ENCODE peak calls at places on chromosome 2, in eight cellular contexts. W is left ventricle myocardium inferior, N is right lobe of liver, H is heart left ventricle, X is fibroblast of lung, P is heart right ventricle, E is suprapubic skin, G is mammary epithelial cell. F is an unnamed sample.

GRCh38 chr2:51084750-51085149 is 52.8 kb upstream of the NRXN1 start:
- DNase-seq in N (no peak), G (peak; percentile 9), X (no peak), P (no peak), E (no peak), W (no peak), H (no peak), F (no peak)

GRCh38 chr2:112877423-112877822 is 33.5 kb upstream of the IL37 start:
- DNase-seq in W (no peak), N (no peak), G (peak; percentile 94), P (no peak), E (no peak), X (no peak), H (no peak), F (no peak)

GRCh38 chr2:107648781-107649413 is 177.8 kb upstream of the RGPD4 start:
- DNase-seq in G (no peak), H (no peak), W (no peak), P (no peak), X (no peak), N (no peak), E (no peak), F (no peak)

GRCh38 chr2:48438266-48438665 is 91.7 kb upstream of the STON1 start:
- DNase-seq in N (no peak), E (no peak), G (no peak), X (no peak), P (no peak), H (no peak), W (no peak), F (no peak)

GRCh38 chr2:218645126-218645525 is 14.3 kb downstream of the ZNF142 start:
- DNase-seq in N (no peak), P (no peak), W (no peak), E (no peak), G (peak; percentile 40), H (no peak), X (peak; percentile 23), F (no peak)

GRCh38 chr2:144426981-144427479 is 92.9 kb downstream of the ZEB2 start:
- DNase-seq in N (no peak), H (no peak), E (no peak), G (peak; percentile 9), W (no peak), P (no peak), X (peak; percentile 85), F (peak; percentile 46)

GRCh38 chr2:172323256-172323655 is 104.1 kb upstream of the ITGA6 start:
- DNase-seq in E (no peak), N (no peak), W (no peak), P (no peak), X (no peak), G (peak; percentile 50), H (no peak), F (no peak)

GRCh38 chr2:109353806-109354745 is 225.1 kb downstream of the SH3RF3 start:
- DNase-seq in P (no peak), W (no peak), E (no peak), X (no peak), G (no peak), N (no peak), H (no peak), F (no peak)

GRCh38 chr2:173104156-173104555 is 28.5 kb downstream of the MAP3K20 start:
- DNase-seq in E (no peak), N (no peak), W (no peak), H (no peak), X (no peak), P (no peak), G (no peak), F (no peak)

GRCh38 chr2:207241198-207241597 is 75.5 kb upstream of the KLF7 start:
- DNase-seq in P (no peak), G (peak; percentile 74), N (no peak), X (no peak), W (no peak), H (no peak), E (no peak), F (no peak)

GRCh38 chr2:119823734-119824334 is 64.1 kb downstream of the PTPN4 start:
- DNase-seq in P (no peak), W (no peak), X (peak; percentile 70), E (no peak), H (no peak), G (no peak), N (no peak), F (peak; percentile 38)

DNA sequence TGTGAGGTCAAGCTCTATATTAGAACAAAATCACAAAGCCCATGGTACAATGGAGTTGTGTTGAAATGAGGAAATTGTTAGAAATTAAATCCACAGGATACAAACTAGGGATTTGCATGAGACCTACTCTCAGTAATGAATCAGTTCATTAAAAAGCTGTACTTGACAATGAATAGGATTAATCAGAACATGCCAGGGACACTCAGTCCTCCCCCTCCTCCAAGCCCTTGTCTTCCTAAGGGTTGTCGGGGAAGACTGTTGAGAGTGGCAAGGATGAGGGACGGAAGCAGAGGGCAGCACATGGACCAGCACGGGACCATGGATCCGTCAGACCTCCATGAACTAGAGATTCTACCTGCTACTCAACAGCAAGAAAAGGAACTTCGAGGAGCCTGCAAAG is 39.8 kb downstream of the SPRED2 start:
- DNase-seq in X (no peak), N (no peak), P (no peak), W (no peak), E (no peak), H (no peak), G (no peak), F (no peak)
- H3K4me1 ChIP-seq in X (peaks cover 14% of the 10 kb centered on the region), N (no peaks in the 10 kb centered on the region), P (peaks cover 57% of the 10 kb centered on the region), W (peaks cover 84% of the 10 kb centered on the region), E (peaks cover 39% of the 10 kb centered on the region), H (peaks cover 66% of the 10 kb centered on the region), G (peaks cover 68% of the 10 kb centered on the region), F (peaks cover 11% of the 10 kb centered on the region)

GRCh38 chr2:85234879-85235278 is 92.9 kb downstream of the TGOLN2 start:
- DNase-seq in G (no peak), E (no peak), X (no peak), N (no peak), P (no peak), W (no peak), H (no peak), F (no peak)
- H3K4me1 ChIP-seq in G (peaks cover 10% of the 10 kb centered on the region), E (peaks cover 6% of the 10 kb centered on the region), X (no peaks in the 10 kb centered on the region), N (no peaks in the 10 kb centered on the region), P (peaks cover 14% of the 10 kb centered on the region), W (peaks cover 24% of the 10 kb centered on the region), H (peaks cover 32% of the 10 kb centered on the region), F (peaks cover 3% of the 10 kb centered on the region)

GRCh38 chr2:44789446-44789845 is 152.1 kb upstream of the SIX3 start:
- DNase-seq in N (no peak), X (no peak), P (no peak), H (no peak), G (no peak), W (no peak), E (no peak), F (no peak)

GRCh38 chr2:44786818-44787214 is 154.7 kb upstream of the SIX3 start:
- DNase-seq in P (no peak), X (no peak), W (no peak), N (no peak), E (no peak), G (no peak), H (no peak), F (no peak)

GRCh38 chr2:44785433-44785832 is 156.1 kb upstream of the SIX3 start:
- DNase-seq in N (no peak), G (no peak), X (no peak), P (no peak), W (no peak), H (no peak), E (no peak), F (no peak)

GRCh38 chr2:44786045-44786817 is 155.3 kb upstream of the SIX3 start:
- DNase-seq in G (no peak), H (no peak), W (no peak), P (no peak), X (no peak), N (no peak), E (no peak), F (no peak)

DNA sequence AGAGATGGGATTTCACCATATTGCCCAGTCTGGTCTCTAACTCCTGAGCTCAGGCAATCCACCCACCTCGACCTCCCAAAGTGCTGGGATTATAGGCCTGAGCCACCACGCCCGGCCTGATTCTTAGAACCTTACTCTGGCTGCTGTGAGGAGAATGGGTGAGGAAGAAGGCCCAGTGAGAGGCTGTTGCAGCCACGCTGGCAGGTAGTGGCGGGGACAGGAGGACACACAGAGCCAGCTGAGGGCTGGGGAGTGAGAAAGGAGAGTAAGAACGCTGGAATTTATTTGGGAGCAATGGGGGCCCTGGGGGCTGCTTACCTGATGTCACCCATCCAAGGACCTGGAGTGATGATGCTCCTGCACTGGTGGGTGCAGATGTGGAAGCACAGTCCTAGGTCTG is 153.8 kb upstream of the SIX3 start:
- DNase-seq in G (no peak), W (no peak), P (no peak), N (no peak), X (no peak), H (no peak), E (no peak), F (no peak)
- H3K4me1 ChIP-seq in G (no peaks in the 10 kb centered on the region), W (no peaks in the 10 kb centered on the region), P (no peaks in the 10 kb centered on the region), N (no peaks in the 10 kb centered on the region), X (no peaks in the 10 kb centered on the region), H (no peaks in the 10 kb centered on the region), E (no peaks in the 10 kb centered on the region), F (no peaks in the 10 kb centered on the region)

DNA sequence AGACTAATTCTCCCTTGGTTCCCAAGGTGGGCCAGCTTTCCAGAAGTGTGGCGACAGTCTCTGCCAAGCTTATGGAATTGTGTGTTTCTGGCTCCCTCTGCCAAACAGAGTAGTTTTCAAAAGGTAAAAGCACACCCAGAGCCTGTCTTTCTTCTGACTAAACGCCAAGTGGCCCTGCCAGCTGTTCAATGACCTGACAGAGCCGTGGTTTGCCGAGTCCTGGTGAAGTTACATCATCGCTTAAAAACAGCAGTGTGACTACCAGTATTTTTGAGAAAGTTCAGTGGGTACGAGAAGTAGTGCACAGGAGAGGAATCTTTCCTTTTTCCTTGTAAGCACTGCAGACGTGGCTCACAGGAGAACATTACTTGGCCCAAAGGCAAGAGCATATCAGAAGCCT is 1.9 kb downstream of the PER2 start:
- DNase-seq in E (peak; percentile 88), G (peak; percentile 86), H (peak; percentile 71), X (peak; percentile 87), W (peak; percentile 50), P (peak; percentile 74), N (peak; percentile 88), F (peak; percentile 78)
- H3K4me1 ChIP-seq in E (peaks cover 81% of the 10 kb centered on the region), G (peaks cover 55% of the 10 kb centered on the region), H (peaks cover 66% of the 10 kb centered on the region), X (peaks cover 23% of the 10 kb centered on the region), W (peaks cover 86% of the 10 kb centered on the region), P (peaks cover 82% of the 10 kb centered on the region), N (no peaks in the 10 kb centered on the region), F (peaks cover 10% of the 10 kb centered on the region)

DNA sequence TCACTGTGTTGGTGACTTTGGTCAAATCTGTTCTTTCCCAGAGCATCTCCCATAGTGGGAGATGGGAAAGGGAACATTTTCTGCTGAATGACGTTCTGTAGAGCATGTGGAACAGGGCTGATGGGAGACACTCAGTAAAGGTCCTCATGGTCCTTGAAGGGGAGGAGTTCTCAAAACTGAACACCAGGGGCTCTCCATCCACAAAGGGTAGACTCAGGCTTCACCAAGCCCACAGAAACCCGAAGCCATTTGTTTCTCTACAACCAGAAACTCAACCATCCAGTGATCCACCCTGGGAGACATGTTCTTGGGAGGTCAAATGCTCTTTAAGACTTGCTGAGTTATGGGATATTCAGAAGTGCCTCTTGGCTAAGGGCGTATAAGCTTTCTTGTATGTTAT is 131.8 kb downstream of the ACOXL start:
- DNase-seq in H (no peak), N (no peak), W (no peak), X (no peak), P (no peak), E (no peak), G (no peak), F (no peak)
- H3K4me1 ChIP-seq in H (no peaks in the 10 kb centered on the region), N (no peaks in the 10 kb centered on the region), W (no peaks in the 10 kb centered on the region), X (no peaks in the 10 kb centered on the region), P (no peaks in the 10 kb centered on the region), E (no peaks in the 10 kb centered on the region), G (peaks cover under 1% of the 10 kb centered on the region), F (no peaks in the 10 kb centered on the region)

GRCh38 chr2:101863534-101863933 is 128.2 kb upstream of the IL1R2 start:
- DNase-seq in P (no peak), N (no peak), X (no peak), W (no peak), G (no peak), E (no peak), H (no peak), F (no peak)
- H3K4me1 ChIP-seq in P (peaks cover 12% of the 10 kb centered on the region), N (no peaks in the 10 kb centered on the region), X (no peaks in the 10 kb centered on the region), W (peaks cover 23% of the 10 kb centered on the region), G (no peaks in the 10 kb centered on the region), E (no peaks in the 10 kb centered on the region), H (peaks cover 16% of the 10 kb centered on the region), F (no peaks in the 10 kb centered on the region)

F was measured in ovary.